ENCODE peak calls at places on chromosomes 7 and 10, in eight cellular contexts. Y is amniotic stem cell; M is nephron progenitor cell; B is activated CD4-positive, alpha-beta T cell treated with anti-CD3 and anti-CD28 coated beads, Interleukin-2, amount 10 ng/mL, durations not matched to agents 7 days and 5 days; F is NCI-H82; W is EH; X is OCI-M1; S is T47D. K is an unnamed sample.

GRCh38 chr7:75617634-75618234 is 121.0 kb downstream of the HIP1 start:
- DNase-seq in Y (no peak), M (no peak), B (peak), F (no peak), W (no peak), X (peak), S (peak), K (peak)

GRCh38 chr10:114905450-114905849 is 32.5 kb upstream of the TRUB1 start:
- DNase-seq in Y (no peak), M (no peak), B (no peak), F (peak), W (peak), X (no peak), S (peak), K (peak)

GRCh38 chr10:43134126-43134905 is 3.9 kb upstream of the CSGALNACT2 start:
- DNase-seq in Y (no peak), M (no peak), B (no peak), F (no peak), W (no peak), X (no peak), S (no peak), K (peak)

GRCh38 chr7:137127806-137128205 is 215.7 kb downstream of the PTN start:
- DNase-seq in Y (no peak), M (no peak), B (no peak), F (no peak), W (no peak), X (no peak), S (no peak), K (no peak)

GRCh38 chr10:18886102-18886501 is 162.5 kb upstream of the MALRD1 start:
- DNase-seq in Y (no peak), M (no peak), B (no peak), F (no peak), W (no peak), X (peak), S (no peak), K (no peak)

GRCh38 chr7:77537136-77537594 is at the start of gene PTPN12:
- DNase-seq in Y (no peak), M (no peak), B (no peak), F (no peak), W (no peak), X (no peak), S (no peak), K (no peak)

GRCh38 chr7:105854516-105854915 is 21.9 kb downstream of the ATXN7L1 start:
- DNase-seq in Y (no peak), M (no peak), B (no peak), F (peak), W (peak), X (no peak), S (no peak), K (no peak)

GRCh38 chr7:126040114-126041045 is 1110.8 kb upstream of the POT1 start:
- DNase-seq in Y (no peak), M (peak), B (no peak), F (peak), W (no peak), X (no peak), S (no peak), K (no peak)

GRCh38 chr7:157827045-157827862 is 490.4 kb downstream of the DNAJB6 start:
- DNase-seq in Y (no peak), M (no peak), B (peak), F (no peak), W (no peak), X (no peak), S (no peak), K (no peak)

GRCh38 chr10:89526396-89526795 is 9.0 kb downstream of the SLC16A12 start:
- DNase-seq in Y (no peak), M (no peak), B (no peak), F (no peak), W (no peak), X (no peak), S (no peak), K (no peak)

GRCh38 chr10:43221419-43222293 is 45.2 kb downstream of the RASGEF1A start:
- DNase-seq in Y (no peak), M (peak), B (no peak), F (no peak), W (no peak), X (peak), S (peak), K (peak)

GRCh38 chr10:7193369-7193768 is 217.5 kb downstream of the SFMBT2 start:
- DNase-seq in Y (no peak), M (no peak), B (peak), F (no peak), W (no peak), X (no peak), S (no peak), K (no peak)

GRCh38 chr10:110843031-110843430 is 28.7 kb upstream of the PDCD4 start:
- DNase-seq in Y (no peak), M (no peak), B (peak), F (peak), W (no peak), X (no peak), S (no peak), K (no peak)